ENCODE peak calls at places on chromosomes 1 and 21, in nine cellular contexts. X is pancreas; T is GDM1; P is body of pancreas; I is fibroblast of the conjunctiva; J is activated CD4-positive, alpha-beta T cell treated with anti-CD3 and anti-CD28 coated beads for 48 hours; Z is endothelial cell; N is fibroblast of gingiva; L is stimulated activated CD8-positive, alpha-beta memory T cell treated with anti-CD3 and anti-CD28 coated beads, Interleukin-4, amount 100 ng/mL, for 24 hours. V is an unnamed sample.

GRCh38 chr1:5936126-5936525 is 56.1 kb downstream of the NPHP4 start:
- DNase-seq in X (no peak), T (no peak), P (no peak), I (no peak), J (no peak), Z (no peak), N (no peak), L (no peak), V (no peak)

GRCh38 chr1:65792671-65793358 is at the start of gene PDE4B:
- DNase-seq in X (no peak), T (no peak), P (no peak), I (no peak), J (no peak), Z (peak), N (peak), L (no peak), V (no peak)

GRCh38 chr21:25350056-25350455 is 257.2 kb downstream of the MRPL39 start:
- DNase-seq in X (peak), T (peak), P (peak), I (peak), J (peak), Z (peak), N (peak), L (no peak), V (no peak)

GRCh38 chr1:42680921-42681683 is 1.1 kb upstream of the YBX1 start:
- DNase-seq in X (no peak), T (no peak), P (no peak), I (no peak), J (peak), Z (no peak), N (no peak), L (no peak), V (no peak)

GRCh38 chr1:6770727-6771567 is 14.3 kb upstream of the CAMTA1 start:
- DNase-seq in X (no peak), T (no peak), P (no peak), I (no peak), J (no peak), Z (no peak), N (peak), L (no peak), V (no peak)

GRCh38 chr1:247110627-247111258 is 6.6 kb upstream of the ZNF669 start:
- DNase-seq in X (no peak), T (no peak), P (no peak), I (no peak), J (peak), Z (no peak), N (no peak), L (no peak), V (no peak)

GRCh38 chr1:5658340-5659316 is 333.6 kb downstream of the NPHP4 start:
- DNase-seq in X (no peak), T (no peak), P (no peak), I (no peak), J (no peak), Z (no peak), N (no peak), L (no peak), V (peak)

GRCh38 chr1:53469373-53469772 is 10.2 kb downstream of the DMRTB1 start:
- DNase-seq in X (no peak), T (no peak), P (no peak), I (no peak), J (no peak), Z (no peak), N (no peak), L (no peak), V (peak)

GRCh38 chr1:39799770-39800470 is 11.3 kb upstream of the BMP8B start:
- DNase-seq in X (peak), T (peak), P (peak), I (peak), J (peak), Z (peak), N (peak), L (peak), V (peak)

GRCh38 chr1:84245566-84245965 is 55.9 kb upstream of the SAMD13 start:
- DNase-seq in X (no peak), T (no peak), P (no peak), I (no peak), J (no peak), Z (no peak), N (no peak), L (no peak), V (no peak)

GRCh38 chr21:37564341-37564923 is 197.9 kb downstream of the DYRK1A start:
- DNase-seq in X (peak), T (peak), P (peak), I (peak), J (peak), Z (peak), N (peak), L (peak), V (peak)

GRCh38 chr1:200302192-200302892 is 107.5 kb downstream of the ZNF281 start:
- DNase-seq in X (peak), T (peak), P (peak), I (no peak), J (peak), Z (peak), N (peak), L (peak), V (no peak)

GRCh38 chr1:243819438-243819839 is 30.6 kb downstream of the AKT3 start:
- DNase-seq in X (no peak), T (no peak), P (no peak), I (no peak), J (no peak), Z (no peak), N (no peak), L (no peak), V (no peak)

GRCh38 chr1:48807599-48808260 is 31.0 kb upstream of the BEND5 start:
- DNase-seq in X (no peak), T (no peak), P (no peak), I (peak), J (no peak), Z (no peak), N (peak), L (no peak), V (no peak)

GRCh38 chr1:1554926-1555915 is 14.8 kb upstream of the TMEM240 start:
- DNase-seq in X (no peak), T (no peak), P (no peak), I (peak), J (no peak), Z (no peak), N (peak), L (no peak), V (no peak)

GRCh38 chr1:167148388-167148787 is 54.5 kb downstream of the STYXL2 start:
- DNase-seq in X (no peak), T (no peak), P (no peak), I (no peak), J (no peak), Z (no peak), N (no peak), L (no peak), V (no peak)

GRCh38 chr21:29656504-29657227 is 283.1 kb downstream of the GRIK1 start:
- DNase-seq in X (no peak), T (peak), P (no peak), I (no peak), J (no peak), Z (no peak), N (peak), L (no peak), V (no peak)

GRCh38 chr1:6462412-6463119 is 3.4 kb downstream of the TNFRSF25 start:
- DNase-seq in X (no peak), T (no peak), P (no peak), I (no peak), J (no peak), Z (no peak), N (no peak), L (no peak), V (no peak)

GRCh38 chr1:204448321-204448964 is 36.8 kb upstream of the PPP1R15B start:
- DNase-seq in X (no peak), T (no peak), P (no peak), I (no peak), J (no peak), Z (no peak), N (no peak), L (no peak), V (no peak)

GRCh38 chr1:9872430-9873165 is 37.5 kb downstream of the CTNNBIP1 start:
- DNase-seq in X (no peak), T (no peak), P (no peak), I (no peak), J (no peak), Z (no peak), N (no peak), L (no peak), V (no peak)

GRCh38 chr1:160781914-160782689 is 13.9 kb upstream of the LY9 start:
- DNase-seq in X (peak), T (no peak), P (peak), I (no peak), J (peak), Z (no peak), N (no peak), L (no peak), V (no peak)

GRCh38 chr1:174998569-174999215 is 1.1 kb upstream of the CACYBP start:
- DNase-seq in X (peak), T (peak), P (peak), I (no peak), J (peak), Z (peak), N (peak), L (no peak), V (no peak)

GRCh38 chr1:76240321-76240720 is 165.8 kb downstream of the ST6GALNAC3 start:
- DNase-seq in X (no peak), T (peak), P (no peak), I (no peak), J (no peak), Z (no peak), N (no peak), L (no peak), V (no peak)

GRCh38 chr1:212471891-212472675 is 39.4 kb downstream of the NENF start:
- DNase-seq in X (no peak), T (no peak), P (no peak), I (no peak), J (no peak), Z (no peak), N (no peak), L (no peak), V (no peak)

GRCh38 chr1:183909672-183910071 is 104.8 kb downstream of the RGL1 start:
- DNase-seq in X (no peak), T (no peak), P (no peak), I (no peak), J (no peak), Z (no peak), N (no peak), L (no peak), V (no peak)

GRCh38 chr1:66371233-66372005 is 162.5 kb upstream of the SGIP1 start:
- DNase-seq in X (no peak), T (no peak), P (no peak), I (no peak), J (peak), Z (peak), N (peak), L (no peak), V (no peak)

GRCh38 chr1:150154143-150154542 is 4.4 kb downstream of the PLEKHO1 start:
- DNase-seq in X (no peak), T (no peak), P (no peak), I (no peak), J (no peak), Z (no peak), N (no peak), L (no peak), V (no peak)

GRCh38 chr1:86155061-86155806 is 1.3 kb downstream of the COL24A1 start:
- DNase-seq in X (peak), T (no peak), P (no peak), I (no peak), J (peak), Z (peak), N (no peak), L (no peak), V (peak)

GRCh38 chr21:34808569-34809204 is 139.9 kb downstream of the CLIC6 start:
- DNase-seq in X (no peak), T (peak), P (no peak), I (no peak), J (no peak), Z (no peak), N (peak), L (no peak), V (no peak)

GRCh38 chr1:151368000-151368744 is 4.3 kb downstream of the SELENBP1 start:
- DNase-seq in X (peak), T (no peak), P (no peak), I (no peak), J (no peak), Z (no peak), N (no peak), L (no peak), V (no peak)

GRCh38 chr1:112882271-112882744 is 73.7 kb downstream of the SLC16A1 start:
- DNase-seq in X (no peak), T (no peak), P (no peak), I (no peak), J (no peak), Z (no peak), N (no peak), L (no peak), V (peak)

GRCh38 chr1:40314721-40315238 is 2.3 kb downstream of the COL9A2 start:
- DNase-seq in X (no peak), T (no peak), P (no peak), I (no peak), J (no peak), Z (no peak), N (no peak), L (no peak), V (peak)

GRCh38 chr1:39230261-39231190 is 26.0 kb downstream of the MACF1 start:
- DNase-seq in X (no peak), T (peak), P (no peak), I (no peak), J (peak), Z (no peak), N (peak), L (peak), V (no peak)

GRCh38 chr1:1359668-1360468 is 1.5 kb upstream of the MXRA8 start:
- DNase-seq in X (no peak), T (no peak), P (no peak), I (peak), J (no peak), Z (no peak), N (peak), L (no peak), V (no peak)

GRCh38 chr1:70767377-70767776 is 280.2 kb downstream of the PTGER3 start:
- DNase-seq in X (no peak), T (no peak), P (no peak), I (no peak), J (no peak), Z (no peak), N (no peak), L (no peak), V (no peak)

GRCh38 chr1:171188388-171189266 is 3.5 kb downstream of the FMO2 start:
- DNase-seq in X (peak), T (peak), P (peak), I (peak), J (peak), Z (peak), N (peak), L (peak), V (peak)

GRCh38 chr1:85379203-85380136 is 85.5 kb downstream of the DDAH1 start:
- DNase-seq in X (no peak), T (no peak), P (no peak), I (no peak), J (no peak), Z (no peak), N (no peak), L (no peak), V (no peak)

V was measured in lower leg skin.